ENCODE peak calls at places on chromosome 4, in six cellular contexts. One of them, this sample, is unnamed.

GRCh38 chr4:23931489-23931830 is 41.6 kb upstream of the PPARGC1A start:
- DNase-seq in activated B cell treated with CpG ODN at 0.5 μM for 24 hours: no peak
- DNase-seq in kidney epithelial cell: no peak
- DNase-seq in CD4-positive, alpha-beta T cell: no peak
- DNase-seq in brain microvascular endothelial cell: no peak
- DNase-seq in endothelial cell of umbilical vein: no peak
- DNase-seq in this sample: no peak

GRCh38 chr4:47929682-47930201 is 15.4 kb upstream of the NFXL1 start:
- DNase-seq in CD4-positive, alpha-beta T cell: no peak
- DNase-seq in endothelial cell of umbilical vein: no peak
- DNase-seq in activated B cell treated with CpG ODN at 0.5 μM for 24 hours: no peak
- DNase-seq in kidney epithelial cell: no peak
- DNase-seq in brain microvascular endothelial cell: no peak
- DNase-seq in this sample: no peak

GRCh38 chr4:75432683-75433082 is 81.5 kb downstream of the RCHY1 start:
- DNase-seq in brain microvascular endothelial cell: peak; percentile 9
- DNase-seq in activated B cell treated with CpG ODN at 0.5 μM for 24 hours: no peak
- DNase-seq in kidney epithelial cell: no peak
- DNase-seq in endothelial cell of umbilical vein: peak; percentile 19
- DNase-seq in CD4-positive, alpha-beta T cell: no peak
- DNase-seq in this sample: no peak

GRCh38 chr4:181753189-181753588 is 490.0 kb upstream of the TENM3 start:
- DNase-seq in activated B cell treated with CpG ODN at 0.5 μM for 24 hours: no peak
- DNase-seq in endothelial cell of umbilical vein: no peak
- DNase-seq in brain microvascular endothelial cell: no peak
- DNase-seq in kidney epithelial cell: no peak
- DNase-seq in CD4-positive, alpha-beta T cell: no peak
- DNase-seq in this sample: no peak

GRCh38 chr4:140861359-140862181 is 105.4 kb upstream of the TBC1D9 start:
- DNase-seq in kidney epithelial cell: peak; percentile 56
- DNase-seq in activated B cell treated with CpG ODN at 0.5 μM for 24 hours: no peak
- DNase-seq in CD4-positive, alpha-beta T cell: peak; percentile 5
- DNase-seq in endothelial cell of umbilical vein: peak; percentile 79
- DNase-seq in brain microvascular endothelial cell: peak; percentile 89
- DNase-seq in this sample: peak; percentile 46

GRCh38 chr4:162350331-162350730 is 186.5 kb upstream of the FSTL5 start:
- DNase-seq in CD4-positive, alpha-beta T cell: no peak
- DNase-seq in kidney epithelial cell: no peak
- DNase-seq in activated B cell treated with CpG ODN at 0.5 μM for 24 hours: no peak
- DNase-seq in endothelial cell of umbilical vein: no peak
- DNase-seq in brain microvascular endothelial cell: no peak
- DNase-seq in this sample: no peak

GRCh38 chr4:158316264-158316663 is 106.0 kb downstream of the TMEM144 start:
- DNase-seq in brain microvascular endothelial cell: no peak
- DNase-seq in kidney epithelial cell: no peak
- DNase-seq in endothelial cell of umbilical vein: no peak
- DNase-seq in activated B cell treated with CpG ODN at 0.5 μM for 24 hours: no peak
- DNase-seq in CD4-positive, alpha-beta T cell: no peak
- DNase-seq in this sample: no peak

GRCh38 chr4:152581536-152582160 is 45.8 kb upstream of the FBXW7 start:
- DNase-seq in activated B cell treated with CpG ODN at 0.5 μM for 24 hours: no peak
- DNase-seq in brain microvascular endothelial cell: peak; percentile 46
- DNase-seq in endothelial cell of umbilical vein: no peak
- DNase-seq in CD4-positive, alpha-beta T cell: no peak
- DNase-seq in kidney epithelial cell: no peak
- DNase-seq in this sample: no peak

GRCh38 chr4:84565951-84566350 is 17.0 kb upstream of the CDS1 start:
- DNase-seq in brain microvascular endothelial cell: no peak
- DNase-seq in endothelial cell of umbilical vein: no peak
- DNase-seq in activated B cell treated with CpG ODN at 0.5 μM for 24 hours: no peak
- DNase-seq in CD4-positive, alpha-beta T cell: no peak
- DNase-seq in kidney epithelial cell: no peak
- DNase-seq in this sample: no peak

GRCh38 chr4:5399790-5400421 is 308.5 kb downstream of the EVC2 start:
- DNase-seq in CD4-positive, alpha-beta T cell: no peak
- DNase-seq in brain microvascular endothelial cell: peak; percentile 18
- DNase-seq in endothelial cell of umbilical vein: peak; percentile 25
- DNase-seq in kidney epithelial cell: no peak
- DNase-seq in activated B cell treated with CpG ODN at 0.5 μM for 24 hours: no peak
- DNase-seq in this sample: no peak
- TF ChIP-seq CTCF in CD4-positive, alpha-beta T cell: no peak
- TF ChIP-seq CTCF in brain microvascular endothelial cell: peak; percentile 93
- TF ChIP-seq CTCF in endothelial cell of umbilical vein: peak; percentile 74
- TF ChIP-seq CTCF in kidney epithelial cell: peak; percentile 74
- TF ChIP-seq CTCF in activated B cell treated with CpG ODN at 0.5 μM for 24 hours: no peak
- TF ChIP-seq CTCF in this sample: peak; percentile 85

GRCh38 chr4:61003301-61003700 is 196.8 kb upstream of the ADGRL3 start:
- DNase-seq in kidney epithelial cell: no peak
- DNase-seq in CD4-positive, alpha-beta T cell: no peak
- DNase-seq in brain microvascular endothelial cell: peak; percentile 14
- DNase-seq in endothelial cell of umbilical vein: no peak
- DNase-seq in activated B cell treated with CpG ODN at 0.5 μM for 24 hours: no peak
- DNase-seq in this sample: no peak
- TF ChIP-seq CTCF in kidney epithelial cell: no peak
- TF ChIP-seq CTCF in CD4-positive, alpha-beta T cell: no peak
- TF ChIP-seq CTCF in brain microvascular endothelial cell: no peak
- TF ChIP-seq CTCF in endothelial cell of umbilical vein: no peak
- TF ChIP-seq CTCF in activated B cell treated with CpG ODN at 0.5 μM for 24 hours: no peak
- TF ChIP-seq CTCF in this sample: no peak

GRCh38 chr4:127780598-127780997 is 1.5 kb upstream of the HSPA4L start:
- DNase-seq in CD4-positive, alpha-beta T cell: no peak
- DNase-seq in endothelial cell of umbilical vein: no peak
- DNase-seq in kidney epithelial cell: no peak
- DNase-seq in activated B cell treated with CpG ODN at 0.5 μM for 24 hours: no peak
- DNase-seq in brain microvascular endothelial cell: no peak
- DNase-seq in this sample: no peak

GRCh38 chr4:127783026-127783769 is 1.1 kb downstream of the HSPA4L start:
- DNase-seq in brain microvascular endothelial cell: peak; percentile 54
- DNase-seq in endothelial cell of umbilical vein: peak; percentile 89
- DNase-seq in kidney epithelial cell: no peak
- DNase-seq in activated B cell treated with CpG ODN at 0.5 μM for 24 hours: no peak
- DNase-seq in CD4-positive, alpha-beta T cell: no peak
- DNase-seq in this sample: no peak

GRCh38 chr4:127782275-127783025 is at the start of gene HSPA4L:
- DNase-seq in activated B cell treated with CpG ODN at 0.5 μM for 24 hours: peak; percentile 44
- DNase-seq in CD4-positive, alpha-beta T cell: peak; percentile 7
- DNase-seq in brain microvascular endothelial cell: peak; percentile 44
- DNase-seq in endothelial cell of umbilical vein: peak; percentile 89
- DNase-seq in kidney epithelial cell: no peak
- DNase-seq in this sample: no peak

GRCh38 chr4:127781303-127782024 is 658 bp upstream of the HSPA4L start:
- DNase-seq in kidney epithelial cell: no peak
- DNase-seq in activated B cell treated with CpG ODN at 0.5 μM for 24 hours: no peak
- DNase-seq in endothelial cell of umbilical vein: no peak
- DNase-seq in CD4-positive, alpha-beta T cell: no peak
- DNase-seq in brain microvascular endothelial cell: no peak
- DNase-seq in this sample: no peak

DNA sequence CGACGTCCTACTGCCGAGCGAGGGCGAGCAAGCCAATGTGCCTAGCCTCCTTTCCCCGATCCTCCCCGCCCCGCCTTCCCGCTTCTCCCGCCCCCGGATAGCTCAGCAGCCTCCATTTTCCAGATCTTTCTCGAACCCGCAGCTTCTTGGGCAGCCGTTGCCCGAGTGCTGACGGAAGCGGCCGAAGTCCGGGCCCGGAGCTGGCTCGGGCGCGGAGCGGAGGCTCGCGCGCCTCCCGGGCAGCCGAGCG is 172 bp upstream of the HSPA4L start:
- DNase-seq in kidney epithelial cell: no peak
- DNase-seq in CD4-positive, alpha-beta T cell: no peak
- DNase-seq in endothelial cell of umbilical vein: no peak
- DNase-seq in activated B cell treated with CpG ODN at 0.5 μM for 24 hours: no peak
- DNase-seq in brain microvascular endothelial cell: peak; percentile 77
- DNase-seq in this sample: peak; percentile 39
- TF ChIP-seq CTCF in kidney epithelial cell: no peak
- TF ChIP-seq CTCF in CD4-positive, alpha-beta T cell: no peak
- TF ChIP-seq CTCF in endothelial cell of umbilical vein: peak; percentile 4
- TF ChIP-seq CTCF in activated B cell treated with CpG ODN at 0.5 μM for 24 hours: no peak
- TF ChIP-seq CTCF in brain microvascular endothelial cell: no peak
- TF ChIP-seq CTCF in this sample: no peak

GRCh38 chr4:6674500-6675149 is 19.1 kb upstream of the S100P start:
- DNase-seq in CD4-positive, alpha-beta T cell: peak; percentile 60
- DNase-seq in activated B cell treated with CpG ODN at 0.5 μM for 24 hours: no peak
- DNase-seq in brain microvascular endothelial cell: peak; percentile 7
- DNase-seq in endothelial cell of umbilical vein: peak; percentile 48
- DNase-seq in kidney epithelial cell: no peak
- DNase-seq in this sample: no peak
- TF ChIP-seq CTCF in CD4-positive, alpha-beta T cell: peak; percentile 78
- TF ChIP-seq CTCF in activated B cell treated with CpG ODN at 0.5 μM for 24 hours: no peak
- TF ChIP-seq CTCF in brain microvascular endothelial cell: peak; percentile 57
- TF ChIP-seq CTCF in endothelial cell of umbilical vein: peak; percentile 17
- TF ChIP-seq CTCF in kidney epithelial cell: peak; percentile 55
- TF ChIP-seq CTCF in this sample: peak; percentile 35